ENCODE peak calls at places on chromosomes 1 and 21, in nine cellular contexts. D is DND-41, U is K562, Z is dorsolateral prefrontal cortex, E is breast epithelium, K is left ventricle myocardium inferior, M is WERI-Rb-1, X is tibial nerve, H is astrocyte of the cerebellum. Y is an unnamed sample.

GRCh38 chr1:156881663-156882062 is 11.9 kb upstream of the PEAR1 start:
- DNase-seq in E (no peak), X (no peak), Z (no peak), H (no peak), M (no peak), U (no peak), K (no peak), D (no peak), Y (no peak)

GRCh38 chr1:54335396-54336056 is 70.7 kb downstream of the SSBP3 start:
- DNase-seq in D (no peak), U (no peak), E (no peak), K (peak; percentile 58), Z (no peak), X (peak; percentile 54), M (peak; percentile 56), H (peak; percentile 67), Y (no peak)

GRCh38 chr1:205918955-205919746 is 24.1 kb downstream of the SLC26A9 start:
- DNase-seq in K (peak; percentile 84), X (peak; percentile 76), H (peak; percentile 72), M (peak; percentile 96), Z (peak; percentile 80), D (peak; percentile 77), U (peak; percentile 87), E (peak; percentile 75), Y (peak; percentile 84)

GRCh38 chr1:42853116-42853884 is 6.9 kb downstream of the ZNF691 start:
- DNase-seq in Z (no peak), K (no peak), H (no peak), M (peak; percentile 56), X (no peak), D (no peak), U (no peak), E (no peak), Y (no peak)

GRCh38 chr21:21750124-21750825 is 752.1 kb downstream of the NCAM2 start:
- DNase-seq in H (no peak), D (no peak), U (no peak), M (no peak), X (no peak), Z (no peak), E (no peak), K (no peak), Y (no peak)

GRCh38 chr21:17482928-17483327 is 29.9 kb upstream of the CXADR start:
- DNase-seq in Z (no peak), X (no peak), D (no peak), E (no peak), H (no peak), U (no peak), K (no peak), M (no peak), Y (no peak)

GRCh38 chr1:224592636-224593579 is 23.2 kb upstream of the CNIH3 start:
- DNase-seq in K (no peak), U (no peak), H (peak; percentile 95), D (peak; percentile 39), Z (no peak), X (no peak), E (peak; percentile 60), M (no peak), Y (no peak)

GRCh38 chr1:198734323-198735008 is 95.6 kb downstream of the PTPRC start:
- DNase-seq in E (no peak), Z (no peak), K (no peak), U (no peak), D (no peak), X (no peak), H (no peak), M (no peak), Y (no peak)

GRCh38 chr1:179883739-179884138 is 1.7 kb downstream of the TOR1AIP1 start:
- DNase-seq in D (no peak), X (no peak), M (no peak), K (no peak), H (no peak), Z (no peak), E (no peak), U (peak; percentile 44), Y (no peak)

GRCh38 chr1:179881642-179882252 is 338 bp upstream of the TOR1AIP1 start:
- DNase-seq in Z (no peak), H (peak; percentile 81), M (no peak), E (peak; percentile 86), X (peak; percentile 80), U (no peak), K (no peak), D (no peak), Y (peak; percentile 90)

GRCh38 chr1:179879797-179880196 is 2.2 kb upstream of the TOR1AIP2 start:
- DNase-seq in H (no peak), E (no peak), Z (no peak), X (no peak), U (no peak), K (no peak), D (no peak), M (no peak), Y (no peak)

GRCh38 chr1:179882253-179883039 is at the start of gene TOR1AIP1:
- DNase-seq in H (peak; percentile 95), M (peak; percentile 99), E (peak; percentile 96), X (peak; percentile 94), Z (peak; percentile 91), U (peak; percentile 92), D (peak; percentile 98), K (peak; percentile 96), Y (peak; percentile 97)

DNA sequence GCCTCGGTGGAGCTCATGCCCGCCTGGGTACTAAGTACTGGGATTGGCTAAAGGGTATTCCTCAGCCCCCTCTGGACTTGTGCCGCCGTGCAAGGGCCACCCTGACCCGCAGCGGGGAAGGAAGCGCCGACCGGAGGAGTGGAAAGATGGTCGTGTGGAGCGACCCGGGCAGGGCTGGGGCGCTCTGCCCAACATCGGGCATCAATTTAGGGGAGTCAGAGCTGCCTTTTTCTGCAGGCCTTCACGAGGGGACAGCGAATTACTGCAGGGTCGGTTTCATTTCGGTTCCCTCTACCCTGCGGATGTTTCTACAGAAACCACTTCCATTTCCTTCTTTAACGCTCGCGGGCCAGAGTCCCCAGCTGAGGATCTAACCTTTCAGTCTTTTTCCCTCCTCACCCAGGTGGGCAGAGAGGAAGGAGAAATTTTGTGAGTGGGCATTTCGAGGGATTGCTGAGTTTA is 986 bp downstream of the TOR1AIP1 start:
- DNase-seq in E (no peak), U (no peak), Z (no peak), K (no peak), X (no peak), H (no peak), D (peak; percentile 63), M (no peak), Y (peak; percentile 9)
- TF ChIP-seq CTCF in E (no peak), U (no peak), Z (no peak), K (no peak), X (no peak), H (no peak), D (no peak), M (no peak), Y (no peak)

GRCh38 chr1:114668784-114669561 is 876 bp downstream of the DENND2C start:
- DNase-seq in E (no peak), M (no peak), Z (no peak), D (no peak), K (no peak), X (no peak), H (no peak), U (no peak), Y (no peak)

GRCh38 chr1:114671939-114672275 is 2.1 kb upstream of the DENND2C start:
- DNase-seq in H (no peak), X (no peak), K (no peak), U (no peak), Z (no peak), E (no peak), D (no peak), M (no peak), Y (no peak)

GRCh38 chr1:114669562-114670082 is at the start of gene DENND2C:
- DNase-seq in X (no peak), H (no peak), Z (no peak), K (no peak), M (no peak), E (no peak), U (no peak), D (no peak), Y (no peak)

GRCh38 chr1:114670083-114671010 is 498 bp upstream of the DENND2C start:
- DNase-seq in K (peak; percentile 96), M (peak; percentile 94), H (peak; percentile 49), U (peak; percentile 100), E (peak; percentile 92), D (no peak), X (peak; percentile 88), Z (peak; percentile 63), Y (peak; percentile 95)

DNA sequence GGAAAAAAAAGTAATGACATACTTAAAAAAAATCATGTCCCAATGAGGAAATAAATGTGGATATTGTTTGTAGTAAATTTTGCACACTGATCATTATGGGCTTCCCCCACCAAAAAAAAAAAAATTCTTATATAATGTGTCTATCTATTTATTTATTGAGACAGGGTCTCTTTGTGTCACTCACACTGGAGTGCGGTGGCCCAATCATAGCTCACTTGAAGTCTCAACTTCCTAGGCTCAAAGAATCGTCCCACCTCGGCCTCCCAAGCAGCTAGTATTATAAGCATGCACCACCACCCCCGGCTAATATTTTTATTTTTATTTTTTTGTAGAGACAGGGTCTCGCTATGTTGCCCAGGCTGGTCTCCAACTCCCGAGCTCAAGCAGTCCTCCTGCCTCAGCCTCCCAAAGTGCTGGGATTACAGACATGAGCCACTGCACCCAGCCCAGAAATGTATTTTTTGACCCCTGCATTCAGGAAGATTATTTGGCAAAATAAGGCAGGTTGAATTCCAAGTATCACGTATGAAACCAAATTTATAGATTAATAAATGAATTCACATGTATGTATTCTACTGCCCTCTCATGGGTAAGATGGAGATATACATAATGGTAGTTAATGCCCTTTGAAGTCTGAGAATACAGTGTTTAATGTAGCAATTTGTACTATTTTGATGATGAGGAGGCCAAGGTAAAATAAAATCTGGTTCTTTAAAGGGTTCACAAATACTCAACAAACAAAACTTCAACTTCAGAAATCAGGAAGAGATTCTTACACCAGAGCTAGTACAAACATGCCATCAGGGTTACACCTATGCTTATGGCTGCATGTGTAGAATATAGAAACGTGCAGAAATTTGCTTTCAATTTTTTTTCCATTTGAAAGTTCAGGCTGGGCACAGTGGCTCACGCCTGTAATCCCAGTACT is 1.4 kb upstream of the DENND2C start:
- DNase-seq in M (no peak), D (no peak), K (no peak), E (no peak), H (no peak), U (no peak), Z (no peak), X (no peak), Y (no peak)
- H3K4me3 ChIP-seq in M (no peak overlapping the region), D (no peak overlapping the region), K (peak overlapping the region; percentile 83), E (no peak overlapping the region), H (no peak overlapping the region), U (no peak overlapping the region), Z (no peak overlapping the region), X (no peak overlapping the region), Y (no peak overlapping the region)

GRCh38 chr1:167225920-167226319 is 5.2 kb downstream of the POU2F1 start:
- DNase-seq in M (no peak), U (no peak), Z (no peak), K (no peak), X (no peak), D (no peak), E (no peak), H (no peak), Y (no peak)
- TF ChIP-seq CTCF in M (no peak), U (no peak), Z (no peak), K (no peak), X (no peak), D (no peak), E (no peak), H (no peak), Y (no peak)

GRCh38 chr1:160342953-160343869 is at the start of the genes COPA and NCSTN:
- DNase-seq in Z (peak; percentile 82), U (peak; percentile 89), E (peak; percentile 87), K (peak; percentile 91), H (peak; percentile 94), X (peak; percentile 83), D (peak; percentile 93), M (peak; percentile 99), Y (peak; percentile 88)

GRCh38 chr1:160338580-160338979 is 4.5 kb downstream of the COPA start:
- DNase-seq in M (no peak), H (no peak), U (no peak), Z (no peak), E (no peak), D (no peak), X (no peak), K (no peak), Y (no peak)

GRCh38 chr1:160340146-160340545 is 2.9 kb downstream of the COPA start:
- DNase-seq in U (no peak), Z (no peak), D (no peak), X (no peak), K (no peak), E (no peak), H (no peak), M (no peak), Y (no peak)

GRCh38 chr1:160342520-160342919 is 530 bp downstream of the COPA start:
- DNase-seq in E (no peak), K (no peak), H (no peak), D (no peak), U (no peak), Z (no peak), M (no peak), X (no peak), Y (no peak)

GRCh38 chr1:160340866-160341265 is 2.2 kb downstream of the COPA start:
- DNase-seq in E (no peak), D (no peak), X (no peak), U (no peak), M (no peak), K (no peak), Z (no peak), H (no peak), Y (no peak)
- H3K4me3 ChIP-seq in E (no peak overlapping the region), D (no peak overlapping the region), X (no peak overlapping the region), U (no peak overlapping the region), M (no peak overlapping the region), K (peak overlapping the region; percentile 96), Z (peak overlapping the region; percentile 97), H (peak overlapping the region; percentile 7), Y (no peak overlapping the region)